ENCODE peak calls at places on chromosomes 1 and 21, in ten cellular contexts. One of them, this sample, is unnamed.

GRCh38 chr1:74674278-74675048 is 871 bp upstream of the ERICH3 start:
- DNase-seq in GM20000: no peak
- DNase-seq in GM19239: no peak
- DNase-seq in HuH-7.5: no peak
- DNase-seq in AG09309: no peak
- DNase-seq in skeletal muscle cell: no peak
- DNase-seq in DMS153: no peak
- DNase-seq in T47D: no peak
- DNase-seq in tibial artery: no peak
- DNase-seq in CD4-positive, CD25-positive, alpha-beta regulatory T cell: no peak
- DNase-seq in this sample: no peak

GRCh38 chr1:186214816-186215215 is 160.2 kb downstream of the TPR start:
- DNase-seq in HuH-7.5: no peak
- DNase-seq in skeletal muscle cell: no peak
- DNase-seq in T47D: no peak
- DNase-seq in GM19239: no peak
- DNase-seq in CD4-positive, CD25-positive, alpha-beta regulatory T cell: no peak
- DNase-seq in AG09309: no peak
- DNase-seq in GM20000: no peak
- DNase-seq in tibial artery: no peak
- DNase-seq in DMS153: no peak
- DNase-seq in this sample: no peak

GRCh38 chr1:2921970-2922686 is 99.1 kb upstream of the ACTRT2 start:
- DNase-seq in T47D: peak; percentile 17
- DNase-seq in DMS153: no peak
- DNase-seq in GM19239: peak; percentile 47
- DNase-seq in GM20000: peak; percentile 67
- DNase-seq in HuH-7.5: no peak
- DNase-seq in CD4-positive, CD25-positive, alpha-beta regulatory T cell: peak; percentile 13
- DNase-seq in AG09309: no peak
- DNase-seq in skeletal muscle cell: no peak
- DNase-seq in tibial artery: peak; percentile 76
- DNase-seq in this sample: no peak

GRCh38 chr1:41333146-41333784 is 28.0 kb upstream of the FOXO6 start:
- DNase-seq in GM20000: no peak
- DNase-seq in HuH-7.5: no peak
- DNase-seq in GM19239: no peak
- DNase-seq in CD4-positive, CD25-positive, alpha-beta regulatory T cell: no peak
- DNase-seq in AG09309: no peak
- DNase-seq in DMS153: no peak
- DNase-seq in tibial artery: no peak
- DNase-seq in T47D: peak; percentile 46
- DNase-seq in skeletal muscle cell: no peak
- DNase-seq in this sample: peak; percentile 26

GRCh38 chr1:56585985-56586384 is 6.6 kb upstream of the PLPP3 start:
- DNase-seq in GM19239: no peak
- DNase-seq in CD4-positive, CD25-positive, alpha-beta regulatory T cell: no peak
- DNase-seq in GM20000: no peak
- DNase-seq in DMS153: no peak
- DNase-seq in tibial artery: no peak
- DNase-seq in skeletal muscle cell: no peak
- DNase-seq in T47D: no peak
- DNase-seq in AG09309: no peak
- DNase-seq in HuH-7.5: no peak
- DNase-seq in this sample: no peak

GRCh38 chr21:44778499-44778911 is 23.1 kb downstream of the UBE2G2 start:
- DNase-seq in GM20000: no peak
- DNase-seq in skeletal muscle cell: no peak
- DNase-seq in AG09309: no peak
- DNase-seq in DMS153: peak; percentile 5
- DNase-seq in T47D: no peak
- DNase-seq in tibial artery: no peak
- DNase-seq in CD4-positive, CD25-positive, alpha-beta regulatory T cell: no peak
- DNase-seq in GM19239: no peak
- DNase-seq in HuH-7.5: no peak
- DNase-seq in this sample: no peak

GRCh38 chr1:25703671-25704637 is 87.4 kb downstream of the MAN1C1 start:
- DNase-seq in AG09309: no peak
- DNase-seq in skeletal muscle cell: no peak
- DNase-seq in GM20000: no peak
- DNase-seq in HuH-7.5: no peak
- DNase-seq in tibial artery: no peak
- DNase-seq in GM19239: no peak
- DNase-seq in T47D: no peak
- DNase-seq in CD4-positive, CD25-positive, alpha-beta regulatory T cell: peak; percentile 37
- DNase-seq in DMS153: no peak
- DNase-seq in this sample: peak; percentile 55

GRCh38 chr1:53643061-53643880 is 95.7 kb downstream of the GLIS1 start:
- DNase-seq in CD4-positive, CD25-positive, alpha-beta regulatory T cell: no peak
- DNase-seq in AG09309: no peak
- DNase-seq in GM19239: no peak
- DNase-seq in skeletal muscle cell: no peak
- DNase-seq in DMS153: no peak
- DNase-seq in tibial artery: peak; percentile 20
- DNase-seq in HuH-7.5: no peak
- DNase-seq in GM20000: no peak
- DNase-seq in T47D: no peak
- DNase-seq in this sample: peak; percentile 52

GRCh38 chr1:205976036-205976435 is 27.2 kb downstream of the RAB7B start:
- DNase-seq in CD4-positive, CD25-positive, alpha-beta regulatory T cell: no peak
- DNase-seq in DMS153: no peak
- DNase-seq in T47D: no peak
- DNase-seq in AG09309: no peak
- DNase-seq in GM20000: no peak
- DNase-seq in HuH-7.5: no peak
- DNase-seq in GM19239: no peak
- DNase-seq in tibial artery: no peak
- DNase-seq in skeletal muscle cell: no peak
- DNase-seq in this sample: peak; percentile 42

GRCh38 chr1:58824753-58825389 is 41.0 kb upstream of the JUN start:
- DNase-seq in AG09309: no peak
- DNase-seq in GM19239: no peak
- DNase-seq in skeletal muscle cell: no peak
- DNase-seq in GM20000: no peak
- DNase-seq in HuH-7.5: no peak
- DNase-seq in T47D: peak; percentile 30
- DNase-seq in tibial artery: no peak
- DNase-seq in CD4-positive, CD25-positive, alpha-beta regulatory T cell: no peak
- DNase-seq in DMS153: no peak
- DNase-seq in this sample: no peak

GRCh38 chr1:200442537-200443169 is 32.8 kb upstream of the ZNF281 start:
- DNase-seq in T47D: peak; percentile 26
- DNase-seq in CD4-positive, CD25-positive, alpha-beta regulatory T cell: no peak
- DNase-seq in GM20000: no peak
- DNase-seq in HuH-7.5: no peak
- DNase-seq in tibial artery: no peak
- DNase-seq in skeletal muscle cell: no peak
- DNase-seq in GM19239: no peak
- DNase-seq in AG09309: no peak
- DNase-seq in DMS153: no peak
- DNase-seq in this sample: no peak

GRCh38 chr1:203607169-203607873 is 19.3 kb upstream of the ATP2B4 start:
- DNase-seq in T47D: no peak
- DNase-seq in tibial artery: no peak
- DNase-seq in GM20000: peak; percentile 32
- DNase-seq in DMS153: no peak
- DNase-seq in GM19239: no peak
- DNase-seq in HuH-7.5: no peak
- DNase-seq in CD4-positive, CD25-positive, alpha-beta regulatory T cell: peak; percentile 59
- DNase-seq in skeletal muscle cell: peak; percentile 84
- DNase-seq in AG09309: peak; percentile 75
- DNase-seq in this sample: no peak

GRCh38 chr1:40986929-40987328 is 7.4 kb downstream of the CTPS1 start:
- DNase-seq in AG09309: no peak
- DNase-seq in CD4-positive, CD25-positive, alpha-beta regulatory T cell: no peak
- DNase-seq in T47D: no peak
- DNase-seq in skeletal muscle cell: no peak
- DNase-seq in tibial artery: no peak
- DNase-seq in DMS153: no peak
- DNase-seq in GM20000: no peak
- DNase-seq in GM19239: no peak
- DNase-seq in HuH-7.5: no peak
- DNase-seq in this sample: no peak

GRCh38 chr1:29431138-29431537 is 194.8 kb downstream of the PTPRU start:
- DNase-seq in AG09309: no peak
- DNase-seq in T47D: no peak
- DNase-seq in DMS153: no peak
- DNase-seq in HuH-7.5: no peak
- DNase-seq in GM20000: no peak
- DNase-seq in skeletal muscle cell: no peak
- DNase-seq in tibial artery: peak; percentile 9
- DNase-seq in GM19239: no peak
- DNase-seq in CD4-positive, CD25-positive, alpha-beta regulatory T cell: no peak
- DNase-seq in this sample: peak; percentile 11